ENCODE peak calls at places on chromosome 9, in four cellular contexts. I, Q, Z and G are unnamed samples.
A peak's percentile ranks its signal among the peaks of the same experiment; 100 is the strongest.

GRCh38 chr9:122546196-122546595 is 6.7 kb upstream of the OR1N2 start:
- DNase-seq in I (no peak), Q (no peak), Z (no peak), G (no peak)

GRCh38 chr9:90017704-90018103 is 412.9 kb downstream of the GADD45G start:
- DNase-seq in I (no peak), Q (no peak), Z (no peak), G (no peak)

GRCh38 chr9:127917603-127918002 is 762 bp upstream of the ST6GALNAC4 start:
- DNase-seq in I (no peak), Q (no peak), Z (no peak), G (no peak)

GRCh38 chr9:114981095-114981494 is 50.7 kb upstream of the TNFSF8 start:
- DNase-seq in I (no peak), Q (peak; percentile 25), Z (no peak), G (peak; percentile 23)

GRCh38 chr9:106528158-106528557 is 334.8 kb upstream of the ZNF462 start:
- DNase-seq in I (no peak), Q (no peak), Z (no peak), G (no peak)

GRCh38 chr9:116901260-116901659 is 214.2 kb downstream of the TRIM32 start:
- DNase-seq in I (no peak), Q (no peak), Z (no peak), G (no peak)

GRCh38 chr9:137243626-137244485 is 2.8 kb downstream of the TUBB4B start:
- DNase-seq in I (no peak), Q (no peak), Z (no peak), G (no peak)

GRCh38 chr9:137832830-137833590 is 44.6 kb upstream of the CACNA1B start:
- DNase-seq in I (no peak), Q (no peak), Z (no peak), G (no peak)

GRCh38 chr9:137247135-137247915 is 3.8 kb upstream of the STPG3 start:
- DNase-seq in I (no peak), Q (no peak), Z (no peak), G (no peak)

GRCh38 chr9:110175275-110175968 is 32.5 kb downstream of the C9orf152 start:
- DNase-seq in I (no peak), Q (no peak), Z (no peak), G (no peak)
- H3K4me3 ChIP-seq in I (no peak overlapping the region), Q (no peak overlapping the region), Z (no peak overlapping the region), G (no peak overlapping the region)

DNA sequence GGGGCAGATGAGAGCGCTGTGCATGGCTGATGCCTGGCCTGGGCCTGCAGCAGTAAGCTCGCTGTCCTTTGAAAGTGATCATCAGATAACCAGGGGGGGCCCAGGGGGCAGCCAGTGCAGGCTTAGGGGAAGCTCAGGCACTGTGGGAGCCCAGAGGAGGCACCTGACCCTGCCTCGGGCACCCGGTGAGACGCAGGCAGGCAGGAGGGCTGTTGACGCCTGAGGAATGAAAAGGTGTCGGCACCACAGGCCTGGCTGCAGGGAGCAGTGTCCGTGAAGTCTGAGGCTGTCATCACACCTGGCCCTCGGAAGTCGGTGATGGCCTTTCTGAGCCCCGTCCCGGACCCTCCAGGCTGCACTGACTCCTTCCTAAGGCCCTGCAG is 84.6 kb downstream of the RXRA start:
- DNase-seq in I (no peak), Q (no peak), Z (no peak), G (no peak)
- H3K4me3 ChIP-seq in I (no peak overlapping the region), Q (no peak overlapping the region), Z (no peak overlapping the region), G (no peak overlapping the region)

GRCh38 chr9:131738293-131738692 is 1.6 kb downstream of the RAPGEF1 start:
- DNase-seq in I (no peak), Q (no peak), Z (no peak), G (no peak)
- H3K4me3 ChIP-seq in I (no peak overlapping the region), Q (peak overlapping the region; percentile 97), Z (peak overlapping the region; percentile 56), G (peak overlapping the region; percentile 83)

GRCh38 chr9:121298689-121299112 is 30.7 kb downstream of the GSN start:
- DNase-seq in I (no peak), Q (no peak), Z (no peak), G (no peak)

GRCh38 chr9:121298016-121298538 is 30.1 kb downstream of the GSN start:
- DNase-seq in I (no peak), Q (no peak), Z (no peak), G (no peak)

GRCh38 chr9:121300283-121301119 is 32.5 kb downstream of the GSN start:
- DNase-seq in I (no peak), Q (no peak), Z (no peak), G (no peak)

GRCh38 chr9:121299467-121300282 is 31.7 kb downstream of the GSN start:
- DNase-seq in I (peak; percentile 53), Q (no peak), Z (no peak), G (peak; percentile 56)

DNA sequence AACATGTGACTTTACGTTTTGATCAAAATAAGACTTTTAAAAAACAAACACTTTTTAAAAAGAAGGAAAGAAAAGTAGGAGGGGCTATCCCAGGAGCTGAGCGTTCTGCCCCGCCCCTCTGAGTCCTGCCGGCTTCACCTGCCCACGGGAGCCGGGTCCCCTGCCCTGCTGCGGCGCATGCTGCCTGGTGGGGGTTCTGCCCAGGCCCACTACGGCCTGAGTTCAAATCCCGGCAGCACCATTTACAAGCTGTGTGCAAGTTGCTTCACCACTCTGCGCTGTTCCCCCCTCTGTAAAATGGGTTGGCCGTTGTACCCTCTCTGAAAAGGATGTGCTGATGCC is 31.1 kb downstream of the GSN start:
- DNase-seq in I (no peak), Q (no peak), Z (no peak), G (no peak)
- H3K4me3 ChIP-seq in I (no peak overlapping the region), Q (peak overlapping the region; percentile 82), Z (peak overlapping the region; percentile 27), G (peak overlapping the region; percentile 64)

GRCh38 chr9:2022560-2022959 is 7.4 kb downstream of the SMARCA2 start:
- DNase-seq in I (no peak), Q (no peak), Z (no peak), G (peak; percentile 27)
- H3K4me3 ChIP-seq in I (no peak overlapping the region), Q (no peak overlapping the region), Z (no peak overlapping the region), G (no peak overlapping the region)

GRCh38 chr9:71756753-71757152 is 11.6 kb downstream of the CEMIP2 start:
- DNase-seq in I (no peak), Q (peak; percentile 53), Z (no peak), G (no peak)
- H3K4me3 ChIP-seq in I (no peak overlapping the region), Q (no peak overlapping the region), Z (no peak overlapping the region), G (no peak overlapping the region)

GRCh38 chr9:136133191-136133958 is 14.7 kb upstream of the TMEM250 start:
- DNase-seq in I (peak; percentile 44), Q (peak; percentile 80), Z (no peak), G (no peak)
- H3K4me3 ChIP-seq in I (no peak overlapping the region), Q (no peak overlapping the region), Z (peak overlapping the region; percentile 11), G (peak overlapping the region; percentile 27)

GRCh38 chr9:108775901-108776306 is 79.9 kb downstream of the ACTL7B start:
- DNase-seq in I (no peak), Q (peak; percentile 15), Z (no peak), G (no peak)
- H3K4me3 ChIP-seq in I (no peak overlapping the region), Q (no peak overlapping the region), Z (no peak overlapping the region), G (no peak overlapping the region)